ENCODE peak calls at places on chromosomes 13 and 19, in five cellular contexts. U, I, B, V and O are unnamed samples.

GRCh38 chr13:85847012-85847411 is 47.8 kb upstream of the SLITRK6 start:
- DNase-seq in U (no peak), V (no peak), B (no peak), I (no peak), O (no peak)

GRCh38 chr19:46787331-46788100 is 878 bp downstream of the SLC1A5 start:
- DNase-seq in B (peak; percentile 64), U (peak; percentile 54), V (peak; percentile 67), I (peak; percentile 79), O (peak; percentile 63)

GRCh38 chr19:16385821-16386220 is 61.2 kb downstream of the KLF2 start:
- DNase-seq in B (no peak), U (no peak), I (no peak), V (no peak), O (no peak)

GRCh38 chr13:42083138-42083770 is 34.8 kb downstream of the DGKH start:
- DNase-seq in B (no peak), U (no peak), I (no peak), V (no peak), O (no peak)

GRCh38 chr13:40615619-40616018 is 50.8 kb downstream of the FOXO1 start:
- DNase-seq in V (no peak), B (no peak), U (no peak), I (no peak), O (no peak)

GRCh38 chr19:45885556-45886426 is at the start of gene IRF2BP1:
- DNase-seq in I (peak; percentile 96), V (peak; percentile 95), U (peak; percentile 89), B (peak; percentile 91), O (peak; percentile 91)

GRCh38 chr19:33298146-33298911 is 4.0 kb downstream of the CEBPA start:
- DNase-seq in B (peak; percentile 50), V (no peak), I (no peak), U (no peak), O (no peak)

GRCh38 chr19:33982706-33983105 is 186.0 kb downstream of the KCTD15 start:
- DNase-seq in I (no peak), V (no peak), B (no peak), U (no peak), O (no peak)

DNA sequence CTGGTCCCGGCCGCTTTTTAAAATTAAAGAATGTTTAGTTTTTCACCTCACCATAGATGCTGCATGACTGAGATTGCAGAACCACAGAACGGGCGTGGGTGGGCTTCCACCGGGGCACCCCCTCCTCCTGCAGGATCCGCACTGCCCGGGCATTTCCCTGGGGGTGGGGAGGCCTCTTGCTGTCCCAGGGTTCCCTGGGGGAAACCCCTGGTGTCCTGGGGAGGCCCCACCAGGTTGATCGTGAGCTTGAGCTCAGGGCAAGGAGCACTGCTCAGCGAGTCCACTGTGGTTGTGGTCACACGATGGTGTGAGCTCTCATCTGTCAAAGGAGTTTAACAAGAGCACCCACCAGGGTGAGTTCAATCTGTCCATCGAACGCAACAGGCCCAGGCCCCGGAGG is 11.4 kb upstream of the TCF3 start:
- DNase-seq in U (no peak), B (no peak), I (no peak), V (no peak), O (no peak)
- TF ChIP-seq MAFK in U (no peak), B (no peak), I (no peak), V (no peak), O (no peak)

DNA sequence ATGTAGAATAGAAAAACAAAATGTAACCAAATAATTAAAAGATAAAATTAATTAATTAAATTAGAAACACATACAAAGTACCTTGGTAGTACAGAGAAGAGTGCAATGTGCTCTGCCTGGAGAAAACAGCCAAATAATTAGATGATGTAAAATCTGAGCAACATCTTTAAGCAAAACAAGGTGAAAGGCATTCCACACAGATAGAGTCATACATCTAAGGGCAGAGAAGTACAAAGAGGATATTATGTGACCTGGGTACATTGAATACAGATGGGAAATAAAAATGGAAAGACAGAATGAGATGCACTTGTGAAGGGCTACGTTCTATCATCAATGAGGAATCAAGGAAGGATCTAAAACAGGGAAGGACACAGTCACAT is 25.2 kb upstream of the FNDC3A start:
- DNase-seq in B (no peak), U (peak; percentile 23), V (no peak), I (no peak), O (peak; percentile 27)
- TF ChIP-seq MAFK in B (no peak), U (no peak), V (no peak), I (no peak), O (no peak)

GRCh38 chr19:58563034-58563573 is 4.7 kb upstream of the UBE2M start:
- DNase-seq in V (no peak), U (no peak), B (no peak), I (no peak), O (no peak)
- TF ChIP-seq MAFK in V (no peak), U (no peak), B (no peak), I (no peak), O (no peak)

GRCh38 chr13:105982219-105982618 is 553.2 kb downstream of the EFNB2 start:
- DNase-seq in U (no peak), I (no peak), B (peak; percentile 74), V (peak; percentile 0), O (no peak)
- TF ChIP-seq MAFK in U (no peak), I (no peak), B (no peak), V (no peak), O (no peak)

DNA sequence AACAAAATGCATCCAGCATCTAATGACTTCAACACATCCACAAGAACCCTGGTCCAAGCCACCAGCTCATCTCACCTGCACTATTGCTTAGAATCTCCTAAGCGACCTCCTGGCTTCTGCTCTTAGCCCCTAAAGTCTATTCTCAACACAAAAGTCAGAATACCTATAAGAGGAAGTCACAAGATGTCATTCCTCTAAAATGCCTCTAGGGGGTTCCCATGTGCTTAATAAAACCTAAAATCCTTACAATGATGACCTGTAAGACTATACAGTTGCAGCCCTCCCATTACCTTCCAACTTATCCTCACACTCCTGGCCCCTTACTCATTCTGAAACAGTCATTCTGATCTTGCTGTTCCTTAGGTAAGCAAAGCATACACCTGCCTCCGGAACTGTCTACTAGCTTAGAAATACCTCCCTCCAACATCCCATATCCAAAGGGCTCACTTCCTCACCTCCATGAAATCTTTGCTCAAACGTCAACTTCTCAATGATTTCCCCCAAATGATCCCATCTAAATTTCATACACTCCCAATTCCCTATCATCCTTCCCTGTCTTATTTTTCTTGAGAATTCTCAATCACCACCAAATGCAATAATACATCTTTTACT is 10.0 kb downstream of the ATP7B start:
- DNase-seq in I (peak; percentile 40), U (peak; percentile 59), B (no peak), V (peak; percentile 49), O (peak; percentile 49)
- TF ChIP-seq MAFK in I (no peak), U (no peak), B (no peak), V (no peak), O (no peak)

GRCh38 chr13:31755803-31756212 is 16.5 kb downstream of the RXFP2 start:
- DNase-seq in U (no peak), I (no peak), V (no peak), B (no peak), O (peak; percentile 87)
- TF ChIP-seq MAFK in U (no peak), I (no peak), V (no peak), B (no peak), O (no peak)

GRCh38 chr19:13849991-13850909 is 26.7 kb upstream of the NANOS3 start:
- DNase-seq in V (peak; percentile 92), B (peak; percentile 88), U (peak; percentile 53), I (peak; percentile 83), O (peak; percentile 71)

GRCh38 chr19:13848811-13849241 is 28.1 kb upstream of the NANOS3 start:
- DNase-seq in U (no peak), I (peak; percentile 74), B (no peak), V (peak; percentile 36), O (no peak)

GRCh38 chr19:13850910-13851753 is 25.8 kb upstream of the NANOS3 start:
- DNase-seq in U (peak; percentile 91), B (no peak), I (peak; percentile 95), V (peak; percentile 79), O (peak; percentile 94)

GRCh38 chr19:13847900-13848677 is 28.8 kb upstream of the NANOS3 start:
- DNase-seq in I (no peak), U (no peak), V (no peak), B (no peak), O (no peak)

DNA sequence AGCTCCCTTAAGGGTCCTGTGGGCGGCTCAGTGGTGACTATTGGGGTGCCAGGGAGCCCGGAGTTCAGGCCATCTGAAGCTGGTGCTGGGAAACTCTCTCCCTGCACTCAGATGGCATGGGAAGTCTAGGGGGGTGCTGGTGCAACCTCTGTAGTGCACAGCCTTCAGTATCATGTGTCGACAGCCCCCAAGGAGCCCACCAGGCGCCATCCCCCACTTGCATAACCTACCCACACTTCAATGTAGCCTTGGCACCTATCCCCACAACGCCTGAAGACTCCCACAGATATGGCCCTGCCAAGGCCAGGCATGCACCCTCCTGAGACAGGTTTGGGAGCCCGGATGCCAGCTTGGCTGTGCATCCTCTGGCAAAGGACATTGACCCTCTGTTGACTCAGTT is 27.7 kb upstream of the NANOS3 start:
- DNase-seq in I (no peak), V (no peak), U (no peak), B (no peak), O (no peak)
- TF ChIP-seq MAFK in I (no peak), V (no peak), U (no peak), B (no peak), O (no peak)